ENCODE peak calls at places on chromosomes 3 and 15, in four cellular contexts. Q is HL-60, Z is GM12878, T is K562. C is an unnamed sample.

GRCh38 chr15:80418892-80419537 is 14.8 kb downstream of the ARNT2 start:
- DNase-seq in Q (no peak), Z (no peak), T (peak), C (no peak)

GRCh38 chr3:66297260-66297863 is 76.6 kb downstream of the SLC25A26 start:
- DNase-seq in Q (no peak), Z (no peak), T (no peak), C (no peak)

GRCh38 chr3:152056481-152056880 is 183.0 kb downstream of the SUCNR1 start:
- DNase-seq in Q (no peak), Z (no peak), T (no peak), C (no peak)

GRCh38 chr3:127822166-127822835 is at the start of gene MGLL:
- DNase-seq in Q (no peak), Z (no peak), T (no peak), C (no peak)

GRCh38 chr15:92801774-92802464 is 98.2 kb upstream of the CHD2 start:
- DNase-seq in Q (no peak), Z (no peak), T (peak), C (no peak)

GRCh38 chr3:135135445-135135844 is 340.4 kb downstream of the EPHB1 start:
- DNase-seq in Q (no peak), Z (no peak), T (no peak), C (no peak)

GRCh38 chr15:64749167-64749566 is 26.2 kb downstream of the RBPMS2 start:
- DNase-seq in Q (no peak), Z (no peak), T (no peak), C (no peak)

GRCh38 chr15:73904026-73904815 is 22.0 kb upstream of the LOXL1 start:
- DNase-seq in Q (no peak), Z (no peak), T (no peak), C (no peak)

GRCh38 chr3:54836876-54837275 is 91.0 kb downstream of the LRTM1 start:
- DNase-seq in Q (no peak), Z (no peak), T (no peak), C (no peak)

GRCh38 chr15:73682597-73683090 is 1.5 kb upstream of the CD276 start:
- DNase-seq in Q (no peak), Z (no peak), T (no peak), C (no peak)

GRCh38 chr15:98322551-98322950 is 325.8 kb upstream of the IGF1R start:
- DNase-seq in Q (no peak), Z (no peak), T (no peak), C (no peak)

GRCh38 chr15:89419370-89419984 is 76.9 kb downstream of the RHCG start:
- DNase-seq in Q (no peak), Z (no peak), T (peak), C (no peak)

GRCh38 chr3:42755681-42756578 is 17.1 kb downstream of the CCDC13 start:
- DNase-seq in Q (no peak), Z (no peak), T (peak), C (no peak)

GRCh38 chr15:44713006-44713966 is 2.0 kb downstream of the B2M start:
- DNase-seq in Q (no peak), Z (no peak), T (peak), C (no peak)

GRCh38 chr3:10997196-10997595 is 4.6 kb downstream of the SLC6A1 start:
- DNase-seq in Q (no peak), Z (no peak), T (no peak), C (no peak)

GRCh38 chr15:89841306-89841705 is 26.7 kb upstream of the ANPEP start:
- DNase-seq in Q (no peak), Z (no peak), T (no peak), C (no peak)

GRCh38 chr15:68601206-68602197 is 22.7 kb downstream of the CORO2B start:
- DNase-seq in Q (no peak), Z (no peak), T (no peak), C (no peak)

GRCh38 chr3:153373571-153373970 is 211.5 kb downstream of the RAP2B start:
- DNase-seq in Q (peak), Z (peak), T (no peak), C (no peak)

GRCh38 chr3:46012246-46012645 is 15.0 kb downstream of the XCR1 start:
- DNase-seq in Q (no peak), Z (no peak), T (no peak), C (no peak)

GRCh38 chr15:38072507-38073277 is 138.3 kb downstream of the TMCO5A start:
- DNase-seq in Q (no peak), Z (no peak), T (peak), C (peak)

GRCh38 chr3:195109098-195109657 is 161.8 kb downstream of the XXYLT1 start:
- DNase-seq in Q (no peak), Z (no peak), T (no peak), C (no peak)

GRCh38 chr3:16460273-16460672 is 53.2 kb downstream of the RFTN1 start:
- DNase-seq in Q (no peak), Z (no peak), T (no peak), C (no peak)

GRCh38 chr15:68585574-68586273 is 6.9 kb downstream of the CORO2B start:
- DNase-seq in Q (no peak), Z (no peak), T (no peak), C (no peak)

GRCh38 chr3:15052335-15053242 is 12.5 kb downstream of the MRPS25 start:
- DNase-seq in Q (no peak), Z (no peak), T (peak), C (no peak)

GRCh38 chr3:15053541-15053940 is 11.6 kb downstream of the MRPS25 start:
- DNase-seq in Q (no peak), Z (no peak), T (no peak), C (no peak)

GRCh38 chr3:15049584-15049983 is 15.5 kb downstream of the MRPS25 start:
- DNase-seq in Q (no peak), Z (no peak), T (no peak), C (no peak)

GRCh38 chr3:15050405-15051092 is 14.6 kb downstream of the MRPS25 start:
- DNase-seq in Q (no peak), Z (peak), T (no peak), C (peak)

GRCh38 chr3:15051531-15051930 is 13.6 kb downstream of the MRPS25 start:
- DNase-seq in Q (no peak), Z (no peak), T (peak), C (peak)
- TF ChIP-seq POLR2AphosphoS5 in Q (peak), Z (no peak), T (no peak), C (no peak)

DNA sequence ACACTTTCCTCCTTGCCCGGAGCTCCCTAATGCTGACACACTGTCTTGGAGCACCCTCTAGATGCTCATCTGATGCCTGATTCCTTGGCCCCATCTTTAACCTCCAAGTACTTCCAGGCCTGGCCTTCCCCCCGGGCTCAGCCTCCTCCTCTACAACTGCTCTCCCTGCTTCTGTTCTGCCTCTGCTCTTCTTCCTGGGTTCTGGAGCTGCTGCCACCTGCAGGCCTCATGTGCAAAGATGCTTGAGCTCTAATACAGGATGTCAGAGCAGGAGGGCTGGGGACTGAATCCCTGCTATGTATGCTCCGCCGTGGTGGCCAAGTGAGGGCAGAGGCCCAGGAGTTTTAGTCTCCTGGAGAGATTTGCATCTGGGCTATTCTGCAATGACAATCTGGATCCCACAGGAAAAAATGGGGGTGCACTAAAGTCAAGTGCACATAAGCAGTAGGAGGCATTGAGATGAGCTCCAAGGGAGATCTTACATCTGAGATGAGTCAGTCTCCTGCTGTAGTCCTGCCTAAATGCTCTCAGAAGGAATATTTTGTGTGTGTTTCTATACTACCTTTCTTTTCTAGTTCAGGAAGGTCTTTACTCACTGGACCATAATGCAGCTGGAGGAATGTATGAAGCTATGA is 296.3 kb downstream of the UACA start:
- DNase-seq in Q (no peak), Z (no peak), T (peak), C (no peak)
- TF ChIP-seq SPI1 in Q (no peak), Z (no peak), T (no peak), C (no peak)

GRCh38 chr3:129723558-129724324 is 117.3 kb upstream of the PLXND1 start:
- DNase-seq in Q (no peak), Z (no peak), T (no peak), C (no peak)
- TF ChIP-seq POLR2AphosphoS5 in Q (no peak), Z (no peak), T (no peak), C (no peak)

DNA sequence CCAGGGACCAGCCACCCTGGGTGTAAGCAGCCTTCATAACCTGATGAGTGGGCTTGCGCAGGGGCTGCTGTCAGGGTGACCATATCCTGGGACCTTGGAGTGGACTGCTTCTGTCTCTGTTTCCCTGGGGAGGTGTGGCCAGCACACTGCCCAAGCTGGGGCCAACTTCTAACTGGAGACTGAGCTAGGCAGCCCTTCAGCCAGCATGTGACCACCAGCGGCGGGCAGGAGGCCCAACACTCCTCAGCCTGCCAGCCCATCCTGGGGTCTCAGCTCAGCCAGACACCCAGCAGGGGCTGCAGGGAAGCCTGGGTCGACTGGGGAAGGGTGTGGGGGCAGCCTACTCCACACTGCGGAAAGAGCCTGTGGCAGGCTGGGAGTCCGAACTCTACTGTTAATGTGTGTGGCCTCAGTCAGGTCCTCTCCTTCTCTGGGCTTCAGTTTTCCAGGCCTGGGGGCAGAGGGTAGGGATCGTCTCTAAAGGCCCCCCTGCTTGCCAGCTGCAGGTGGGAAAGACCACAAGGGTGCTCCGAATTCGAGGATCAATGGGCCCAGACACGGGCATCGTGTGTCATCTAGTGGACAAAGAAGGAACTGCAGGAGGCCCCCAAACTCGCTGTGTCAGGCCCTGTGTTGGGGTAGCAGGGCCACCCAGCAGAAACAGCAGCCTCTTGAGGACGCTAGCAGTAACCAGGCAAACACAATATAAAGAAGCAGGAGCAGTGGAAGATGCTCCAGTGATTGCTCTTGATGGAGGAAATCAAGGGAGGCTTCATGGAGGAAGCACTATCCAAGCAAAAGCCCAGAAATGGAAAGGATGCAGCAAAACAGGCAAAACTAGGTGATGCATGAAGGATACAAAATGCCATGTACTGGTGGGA is 2.0 kb upstream of the SEMA3G start:
- DNase-seq in Q (peak), Z (peak), T (peak), C (peak)
- TF ChIP-seq SPI1 in Q (no peak), Z (no peak), T (no peak), C (peak)

GRCh38 chr15:41493205-41493901 is at the start of gene ITPKA:
- DNase-seq in Q (no peak), Z (peak), T (peak), C (peak)

GRCh38 chr15:41494922-41495735 is 1.5 kb downstream of the ITPKA start:
- DNase-seq in Q (no peak), Z (no peak), T (peak), C (no peak)

GRCh38 chr15:41493902-41494189 is 172 bp downstream of the ITPKA start:
- DNase-seq in Q (no peak), Z (no peak), T (no peak), C (no peak)

GRCh38 chr15:41494190-41494921 is 682 bp downstream of the ITPKA start:
- DNase-seq in Q (no peak), Z (no peak), T (peak), C (peak)

GRCh38 chr15:41495736-41496599 is 2.3 kb downstream of the ITPKA start:
- DNase-seq in Q (no peak), Z (no peak), T (peak), C (no peak)
- TF ChIP-seq POLR2AphosphoS5 in Q (no peak), Z (no peak), T (no peak), C (no peak)

GRCh38 chr3:111794701-111795100 is 64.4 kb upstream of the PHLDB2 start:
- DNase-seq in Q (no peak), Z (no peak), T (no peak), C (no peak)
- TF ChIP-seq SPI1 in Q (no peak), Z (no peak), T (no peak), C (no peak)

GRCh38 chr3:109176726-109177125 is 40.2 kb downstream of the C3orf85 start:
- DNase-seq in Q (no peak), Z (no peak), T (no peak), C (no peak)

GRCh38 chr3:109177888-109178287 is 41.4 kb downstream of the C3orf85 start:
- DNase-seq in Q (no peak), Z (no peak), T (no peak), C (no peak)

GRCh38 chr3:109178701-109179100 is 42.2 kb downstream of the C3orf85 start:
- DNase-seq in Q (no peak), Z (no peak), T (no peak), C (no peak)

GRCh38 chr3:109171479-109171878 is 35.0 kb downstream of the C3orf85 start:
- DNase-seq in Q (no peak), Z (no peak), T (no peak), C (no peak)

DNA sequence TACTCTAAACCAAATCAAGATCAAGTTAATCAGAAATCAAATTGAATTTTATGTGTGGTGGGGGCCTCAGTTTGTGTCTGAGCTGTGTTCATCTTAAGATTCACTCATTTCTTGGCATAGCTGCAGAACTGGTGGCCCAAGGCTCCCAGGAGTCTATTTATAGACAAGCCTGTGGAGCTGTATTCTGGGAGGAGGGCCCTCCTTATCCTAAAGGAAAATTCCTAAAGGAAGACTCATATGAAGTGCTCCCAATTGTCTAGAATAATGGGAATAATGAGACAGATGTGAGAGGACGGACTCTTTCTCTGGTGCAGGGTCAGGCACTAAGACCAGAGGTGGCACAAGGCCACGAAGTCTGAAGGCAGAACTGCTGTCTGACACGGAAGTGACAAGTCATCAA is 38.9 kb downstream of the C3orf85 start:
- DNase-seq in Q (no peak), Z (no peak), T (no peak), C (no peak)
- TF ChIP-seq POLR2AphosphoS5 in Q (no peak), Z (no peak), T (no peak), C (no peak)

DNA sequence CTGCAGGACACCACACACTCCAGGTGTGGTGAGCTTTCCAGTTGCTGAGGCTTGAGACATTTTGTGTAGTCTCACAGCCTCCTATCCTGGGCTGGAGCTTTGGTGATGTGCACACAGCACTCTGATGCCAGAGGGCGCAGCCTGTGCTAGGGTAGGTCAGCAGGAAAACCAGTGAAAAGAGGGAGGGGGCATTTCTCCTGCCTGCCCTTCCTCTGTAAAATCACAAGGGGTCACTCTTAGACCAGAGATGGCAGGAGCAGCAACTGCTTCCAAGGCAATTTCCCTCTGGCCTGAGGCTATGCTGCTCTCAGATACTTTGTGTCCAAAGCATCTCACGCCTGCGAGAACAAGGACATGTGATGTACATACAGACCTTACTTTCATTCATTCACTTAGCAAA is 16.5 kb upstream of the MUSTN1 start:
- DNase-seq in Q (no peak), Z (no peak), T (peak), C (peak)
- TF ChIP-seq SPI1 in Q (no peak), Z (no peak), T (no peak), C (no peak)

DNA sequence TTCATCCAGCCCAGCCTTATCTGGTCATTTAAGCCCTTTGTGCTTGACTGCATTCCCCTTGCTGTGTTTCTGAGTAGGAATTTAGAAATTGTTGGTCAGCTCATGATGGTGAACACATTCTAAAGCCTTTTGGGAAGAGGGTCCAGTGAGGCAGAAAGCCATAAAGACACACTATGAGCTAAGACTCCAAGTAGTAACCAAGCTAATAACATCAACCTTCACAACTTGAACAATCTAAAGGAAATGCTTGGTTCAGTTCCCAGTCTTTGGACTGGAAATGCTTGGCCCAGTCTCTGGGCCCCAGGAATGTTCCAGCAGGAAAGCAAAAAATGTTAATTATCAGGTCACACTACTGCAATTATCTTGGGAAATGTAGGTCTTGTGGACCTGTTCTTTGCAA is 7.7 kb downstream of the PLSCR1 start:
- DNase-seq in Q (no peak), Z (no peak), T (no peak), C (no peak)
- TF ChIP-seq POLR2AphosphoS5 in Q (no peak), Z (no peak), T (no peak), C (no peak)

GRCh38 chr3:13532085-13532484 is 16.8 kb upstream of the FBLN2 start:
- DNase-seq in Q (no peak), Z (no peak), T (no peak), C (no peak)

GRCh38 chr3:13535526-13535875 is 13.4 kb upstream of the FBLN2 start:
- DNase-seq in Q (no peak), Z (no peak), T (no peak), C (no peak)

GRCh38 chr3:13533823-13534435 is 15.0 kb upstream of the FBLN2 start:
- DNase-seq in Q (no peak), Z (no peak), T (no peak), C (no peak)

GRCh38 chr3:13530241-13531009 is 18.5 kb upstream of the FBLN2 start:
- DNase-seq in Q (no peak), Z (no peak), T (no peak), C (no peak)

DNA sequence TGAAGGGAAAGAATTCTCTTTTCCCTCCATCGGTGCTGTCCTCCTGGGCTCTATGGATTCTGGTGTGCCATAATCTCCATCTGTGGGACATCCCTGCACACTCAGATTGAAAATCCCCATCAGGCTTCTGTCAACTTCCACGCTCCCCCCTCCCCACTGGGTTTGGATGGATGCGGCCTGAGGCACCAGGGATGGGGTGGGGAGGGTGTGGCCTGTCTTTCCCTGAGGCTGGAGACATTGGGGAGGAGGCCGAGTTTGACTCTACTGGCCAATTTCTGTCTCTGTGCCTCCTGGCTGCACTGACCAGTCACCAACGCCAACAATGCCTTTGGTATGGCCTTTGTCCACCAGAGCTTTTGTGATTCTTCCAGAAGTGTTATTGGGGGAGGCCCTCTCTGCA is 16.3 kb upstream of the FBLN2 start:
- DNase-seq in Q (no peak), Z (no peak), T (no peak), C (no peak)
- TF ChIP-seq SPI1 in Q (no peak), Z (no peak), T (no peak), C (no peak)